ENCODE peak calls at places on chromosomes 11 and 22, in seven cellular contexts. T is cardiac septum, Z is non-pigmented ciliary epithelial cell, S is 8988T, V is ecto neural progenitor cell, G is HuH-7, K is WTC11. X is an unnamed sample.

GRCh38 chr11:114165326-114166230 is 106.1 kb downstream of the ZBTB16 start:
- DNase-seq in V (no peak), S (no peak), K (no peak), G (no peak), Z (no peak), T (no peak), X (no peak)

GRCh38 chr11:45603930-45604682 is 61.3 kb downstream of the CHST1 start:
- DNase-seq in G (no peak), T (no peak), K (no peak), S (no peak), Z (no peak), V (peak), X (no peak)

GRCh38 chr11:7543302-7543701 is 29.5 kb downstream of the PPFIBP2 start:
- DNase-seq in Z (no peak), S (no peak), G (no peak), V (no peak), T (no peak), K (no peak), X (no peak)

GRCh38 chr11:9280655-9281301 is 15.6 kb upstream of the DENND5A start:
- DNase-seq in T (no peak), V (no peak), Z (peak), K (no peak), G (no peak), S (no peak), X (no peak)

GRCh38 chr22:17738386-17739128 is 35.7 kb downstream of the BID start:
- DNase-seq in S (no peak), G (no peak), K (no peak), Z (no peak), V (no peak), T (no peak), X (no peak)

GRCh38 chr11:43359432-43359818 is 705 bp downstream of the TTC17 start:
- DNase-seq in K (peak), S (no peak), T (no peak), V (no peak), G (no peak), Z (no peak), X (no peak)

GRCh38 chr11:118343248-118343647 is 743 bp upstream of the CD3D start:
- DNase-seq in T (no peak), K (no peak), Z (no peak), S (no peak), G (no peak), V (no peak), X (no peak)

GRCh38 chr11:67401495-67402191 is at the start of gene PPP1CA:
- DNase-seq in G (peak), K (peak), S (peak), T (peak), Z (no peak), V (peak), X (peak)

GRCh38 chr22:49183826-49184216 is 643.9 kb downstream of the BRD1 start:
- DNase-seq in T (no peak), G (no peak), Z (no peak), V (no peak), S (no peak), K (no peak), X (no peak)

GRCh38 chr11:67379061-67380058 is 6.0 kb upstream of the CLCF1 start:
- DNase-seq in S (no peak), G (no peak), V (no peak), T (no peak), Z (no peak), K (no peak), X (no peak)

GRCh38 chr22:41902932-41903421 is 11.9 kb downstream of the SHISA8 start:
- DNase-seq in V (no peak), Z (no peak), K (no peak), T (peak), G (no peak), S (no peak), X (no peak)

GRCh38 chr11:113690619-113691569 is 15.2 kb downstream of the TMPRSS5 start:
- DNase-seq in Z (peak), G (peak), V (peak), S (peak), T (no peak), K (peak), X (no peak)

GRCh38 chr22:19877626-19878339 is 23.1 kb upstream of the GNB1L start:
- DNase-seq in G (no peak), S (no peak), T (peak), K (peak), Z (no peak), V (no peak), X (no peak)